ENCODE peak calls at places on chromosomes 11 and 22, in ten cellular contexts. One of them, this sample, is unnamed.

GRCh38 chr22:43202326-43202725 is 15.4 kb upstream of the TTLL12 start:
- DNase-seq in esophagus squamous epithelium: no peak
- DNase-seq in colonic mucosa: no peak
- DNase-seq in endothelial cell: no peak
- DNase-seq in MCF 10A: no peak
- DNase-seq in A549: no peak
- DNase-seq in fibroblast of the aortic adventitia: no peak
- DNase-seq in neural crest cell: no peak
- DNase-seq in psoas muscle: no peak
- DNase-seq in AG09309: no peak
- DNase-seq in this sample: no peak

GRCh38 chr11:124756753-124757227 is 4.7 kb upstream of the VSIG2 start:
- DNase-seq in A549: no peak
- DNase-seq in psoas muscle: no peak
- DNase-seq in neural crest cell: no peak
- DNase-seq in colonic mucosa: no peak
- DNase-seq in AG09309: no peak
- DNase-seq in MCF 10A: no peak
- DNase-seq in esophagus squamous epithelium: no peak
- DNase-seq in endothelial cell: no peak
- DNase-seq in fibroblast of the aortic adventitia: no peak
- DNase-seq in this sample: no peak

GRCh38 chr11:72580648-72580950 is 93.6 kb downstream of the PDE2A start:
- DNase-seq in A549: no peak
- DNase-seq in endothelial cell: no peak
- DNase-seq in psoas muscle: no peak
- DNase-seq in colonic mucosa: no peak
- DNase-seq in AG09309: no peak
- DNase-seq in fibroblast of the aortic adventitia: no peak
- DNase-seq in esophagus squamous epithelium: no peak
- DNase-seq in MCF 10A: no peak
- DNase-seq in neural crest cell: no peak
- DNase-seq in this sample: no peak

GRCh38 chr11:43690929-43691328 is 10.4 kb downstream of the HSD17B12 start:
- DNase-seq in colonic mucosa: no peak
- DNase-seq in endothelial cell: no peak
- DNase-seq in neural crest cell: no peak
- DNase-seq in A549: no peak
- DNase-seq in esophagus squamous epithelium: no peak
- DNase-seq in MCF 10A: no peak
- DNase-seq in fibroblast of the aortic adventitia: no peak
- DNase-seq in psoas muscle: no peak
- DNase-seq in AG09309: no peak
- DNase-seq in this sample: peak

GRCh38 chr11:11769782-11770181 is 72.0 kb upstream of the USP47 start:
- DNase-seq in esophagus squamous epithelium: no peak
- DNase-seq in neural crest cell: no peak
- DNase-seq in A549: no peak
- DNase-seq in fibroblast of the aortic adventitia: no peak
- DNase-seq in colonic mucosa: no peak
- DNase-seq in psoas muscle: no peak
- DNase-seq in MCF 10A: no peak
- DNase-seq in AG09309: no peak
- DNase-seq in endothelial cell: no peak
- DNase-seq in this sample: no peak

GRCh38 chr11:61820174-61820573 is 3.4 kb upstream of the FADS1 start:
- DNase-seq in neural crest cell: no peak
- DNase-seq in AG09309: no peak
- DNase-seq in psoas muscle: no peak
- DNase-seq in MCF 10A: peak
- DNase-seq in esophagus squamous epithelium: no peak
- DNase-seq in A549: peak
- DNase-seq in fibroblast of the aortic adventitia: peak
- DNase-seq in endothelial cell: no peak
- DNase-seq in colonic mucosa: no peak
- DNase-seq in this sample: no peak

GRCh38 chr22:50340157-50340879 is 2.8 kb upstream of the PPP6R2 start:
- DNase-seq in neural crest cell: no peak
- DNase-seq in MCF 10A: peak
- DNase-seq in AG09309: no peak
- DNase-seq in A549: peak
- DNase-seq in colonic mucosa: no peak
- DNase-seq in esophagus squamous epithelium: no peak
- DNase-seq in fibroblast of the aortic adventitia: peak
- DNase-seq in endothelial cell: no peak
- DNase-seq in psoas muscle: no peak
- DNase-seq in this sample: peak

GRCh38 chr22:37485714-37486223 is 415 bp downstream of the MFNG start:
- DNase-seq in A549: no peak
- DNase-seq in neural crest cell: no peak
- DNase-seq in endothelial cell: no peak
- DNase-seq in colonic mucosa: no peak
- DNase-seq in fibroblast of the aortic adventitia: no peak
- DNase-seq in AG09309: no peak
- DNase-seq in psoas muscle: no peak
- DNase-seq in MCF 10A: no peak
- DNase-seq in esophagus squamous epithelium: no peak
- DNase-seq in this sample: no peak

GRCh38 chr11:128552783-128553661 is 34.3 kb downstream of the ETS1 start:
- DNase-seq in endothelial cell: no peak
- DNase-seq in esophagus squamous epithelium: no peak
- DNase-seq in AG09309: no peak
- DNase-seq in colonic mucosa: no peak
- DNase-seq in fibroblast of the aortic adventitia: no peak
- DNase-seq in psoas muscle: no peak
- DNase-seq in MCF 10A: peak
- DNase-seq in A549: no peak
- DNase-seq in neural crest cell: peak
- DNase-seq in this sample: peak

GRCh38 chr11:45217991-45218390 is 68.2 kb downstream of the SYT13 start:
- DNase-seq in A549: no peak
- DNase-seq in endothelial cell: no peak
- DNase-seq in MCF 10A: no peak
- DNase-seq in psoas muscle: no peak
- DNase-seq in fibroblast of the aortic adventitia: peak
- DNase-seq in esophagus squamous epithelium: no peak
- DNase-seq in colonic mucosa: no peak
- DNase-seq in neural crest cell: no peak
- DNase-seq in AG09309: no peak
- DNase-seq in this sample: no peak

GRCh38 chr11:69296890-69297224 is 2.9 kb downstream of the MYEOV start:
- DNase-seq in fibroblast of the aortic adventitia: no peak
- DNase-seq in neural crest cell: no peak
- DNase-seq in esophagus squamous epithelium: no peak
- DNase-seq in A549: no peak
- DNase-seq in colonic mucosa: no peak
- DNase-seq in psoas muscle: no peak
- DNase-seq in MCF 10A: no peak
- DNase-seq in AG09309: no peak
- DNase-seq in endothelial cell: no peak
- DNase-seq in this sample: no peak

GRCh38 chr11:534197-534591 is 1.2 kb downstream of the HRAS start:
- DNase-seq in colonic mucosa: no peak
- DNase-seq in A549: no peak
- DNase-seq in MCF 10A: no peak
- DNase-seq in esophagus squamous epithelium: no peak
- DNase-seq in AG09309: no peak
- DNase-seq in endothelial cell: no peak
- DNase-seq in neural crest cell: no peak
- DNase-seq in fibroblast of the aortic adventitia: no peak
- DNase-seq in psoas muscle: no peak
- DNase-seq in this sample: no peak

GRCh38 chr11:533049-533585 is 2.3 kb downstream of the HRAS start:
- DNase-seq in A549: no peak
- DNase-seq in fibroblast of the aortic adventitia: no peak
- DNase-seq in endothelial cell: no peak
- DNase-seq in esophagus squamous epithelium: no peak
- DNase-seq in MCF 10A: no peak
- DNase-seq in AG09309: no peak
- DNase-seq in psoas muscle: no peak
- DNase-seq in colonic mucosa: no peak
- DNase-seq in neural crest cell: no peak
- DNase-seq in this sample: no peak

GRCh38 chr11:533586-534196 is 1.7 kb downstream of the HRAS start:
- DNase-seq in esophagus squamous epithelium: no peak
- DNase-seq in neural crest cell: no peak
- DNase-seq in colonic mucosa: no peak
- DNase-seq in fibroblast of the aortic adventitia: no peak
- DNase-seq in psoas muscle: no peak
- DNase-seq in AG09309: no peak
- DNase-seq in A549: no peak
- DNase-seq in endothelial cell: no peak
- DNase-seq in MCF 10A: no peak
- DNase-seq in this sample: no peak

GRCh38 chr11:535519-536454 is at the start of gene HRAS:
- DNase-seq in colonic mucosa: peak
- DNase-seq in endothelial cell: peak
- DNase-seq in AG09309: peak
- DNase-seq in MCF 10A: peak
- DNase-seq in fibroblast of the aortic adventitia: peak
- DNase-seq in esophagus squamous epithelium: peak
- DNase-seq in psoas muscle: peak
- DNase-seq in A549: peak
- DNase-seq in neural crest cell: peak
- DNase-seq in this sample: peak

GRCh38 chr11:534592-535518 is 521 bp downstream of the HRAS start:
- DNase-seq in AG09309: no peak
- DNase-seq in colonic mucosa: no peak
- DNase-seq in fibroblast of the aortic adventitia: no peak
- DNase-seq in MCF 10A: peak
- DNase-seq in A549: no peak
- DNase-seq in psoas muscle: no peak
- DNase-seq in esophagus squamous epithelium: no peak
- DNase-seq in neural crest cell: no peak
- DNase-seq in endothelial cell: peak
- DNase-seq in this sample: peak
- TF ChIP-seq CTCF in AG09309: no peak
- TF ChIP-seq CTCF in colonic mucosa: no peak
- TF ChIP-seq CTCF in fibroblast of the aortic adventitia: peak
- TF ChIP-seq CTCF in MCF 10A: no peak
- TF ChIP-seq CTCF in A549: peak
- TF ChIP-seq CTCF in psoas muscle: no peak
- TF ChIP-seq CTCF in esophagus squamous epithelium: no peak
- TF ChIP-seq CTCF in neural crest cell: no peak
- TF ChIP-seq CTCF in endothelial cell: no peak
- TF ChIP-seq CTCF in this sample: no peak

DNA sequence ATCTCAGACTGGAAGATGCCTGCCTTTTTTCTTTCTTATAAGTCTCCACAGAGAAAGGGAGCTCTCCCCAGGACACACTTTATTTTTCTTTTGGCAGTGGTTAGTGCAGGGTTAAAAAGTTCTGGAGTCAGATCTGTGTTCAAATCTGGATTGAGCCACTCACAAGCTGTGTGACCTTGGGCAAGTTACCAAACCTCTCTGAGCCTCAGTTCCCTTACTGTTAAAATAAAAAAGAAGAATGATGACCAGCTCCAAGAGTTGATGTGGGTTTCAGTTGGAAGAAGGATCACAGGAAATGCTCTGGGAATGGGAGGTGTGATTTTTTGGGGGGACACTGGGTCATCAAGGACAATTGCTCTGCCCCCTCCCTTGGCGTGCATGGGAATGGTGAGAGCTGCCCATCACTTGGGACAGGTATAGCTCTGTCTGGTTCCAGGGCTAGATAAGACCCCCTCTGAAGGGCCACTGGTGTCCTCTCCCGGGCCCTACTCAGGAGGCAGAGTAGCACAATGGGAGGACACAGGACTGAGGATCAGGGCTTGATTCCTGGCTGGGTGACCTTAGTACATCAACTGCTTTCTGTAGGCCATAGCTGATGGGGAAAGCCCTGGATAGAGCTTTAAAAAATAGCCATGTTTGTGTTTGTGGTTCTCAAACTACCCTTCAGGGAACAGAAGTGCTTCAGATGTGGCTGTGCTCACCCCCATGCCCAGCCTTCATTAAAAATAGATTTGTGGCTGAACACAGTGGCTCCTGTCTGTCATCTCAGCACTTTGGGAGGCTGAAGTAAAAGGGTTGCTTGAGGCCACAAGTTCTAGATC is 228.3 kb downstream of the MIAT start:
- DNase-seq in MCF 10A: no peak
- DNase-seq in esophagus squamous epithelium: no peak
- DNase-seq in AG09309: no peak
- DNase-seq in colonic mucosa: no peak
- DNase-seq in fibroblast of the aortic adventitia: no peak
- DNase-seq in psoas muscle: no peak
- DNase-seq in endothelial cell: no peak
- DNase-seq in A549: no peak
- DNase-seq in neural crest cell: no peak
- DNase-seq in this sample: no peak
- TF ChIP-seq CTCF in MCF 10A: no peak
- TF ChIP-seq CTCF in esophagus squamous epithelium: no peak
- TF ChIP-seq CTCF in AG09309: no peak
- TF ChIP-seq CTCF in colonic mucosa: no peak
- TF ChIP-seq CTCF in fibroblast of the aortic adventitia: no peak
- TF ChIP-seq CTCF in psoas muscle: no peak
- TF ChIP-seq CTCF in endothelial cell: no peak
- TF ChIP-seq CTCF in A549: no peak
- TF ChIP-seq CTCF in neural crest cell: no peak
- TF ChIP-seq CTCF in this sample: no peak

DNA sequence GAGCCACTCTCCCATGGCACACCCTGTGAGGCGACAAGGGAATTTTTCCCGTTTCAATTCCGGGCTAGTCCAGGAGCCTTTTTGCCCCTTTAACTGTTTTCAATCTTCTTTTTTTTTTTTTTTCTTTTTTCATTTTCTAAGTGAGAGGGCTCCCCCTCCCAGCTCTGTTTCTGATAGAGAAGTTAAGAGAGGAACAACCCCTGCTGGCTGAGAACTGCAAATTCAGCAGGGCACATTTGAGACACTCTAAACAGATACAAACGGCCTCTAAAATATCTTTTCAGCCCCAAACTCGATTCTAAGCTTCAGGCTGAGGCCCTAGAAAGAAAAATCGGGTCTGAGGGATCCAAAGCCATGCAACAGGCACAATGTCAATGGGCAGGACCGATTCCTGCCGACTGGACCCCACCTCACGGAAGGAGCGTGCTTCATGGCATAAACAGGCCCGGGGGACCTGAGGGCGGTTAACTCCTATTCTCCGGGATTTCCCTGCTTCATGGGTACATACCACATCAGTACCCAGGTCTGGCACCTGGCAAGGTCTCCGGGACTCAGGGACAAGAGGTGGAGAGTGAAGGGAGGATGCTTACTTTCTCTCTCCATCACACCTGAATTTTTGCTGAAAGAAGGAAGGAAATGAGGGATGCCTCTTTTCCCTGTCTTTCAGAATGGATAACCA is 627.5 kb downstream of the BUD13 start:
- DNase-seq in fibroblast of the aortic adventitia: no peak
- DNase-seq in A549: no peak
- DNase-seq in endothelial cell: no peak
- DNase-seq in neural crest cell: no peak
- DNase-seq in MCF 10A: no peak
- DNase-seq in AG09309: no peak
- DNase-seq in esophagus squamous epithelium: no peak
- DNase-seq in colonic mucosa: no peak
- DNase-seq in psoas muscle: no peak
- DNase-seq in this sample: no peak
- TF ChIP-seq CTCF in fibroblast of the aortic adventitia: no peak
- TF ChIP-seq CTCF in A549: no peak
- TF ChIP-seq CTCF in endothelial cell: no peak
- TF ChIP-seq CTCF in neural crest cell: peak
- TF ChIP-seq CTCF in MCF 10A: no peak
- TF ChIP-seq CTCF in AG09309: no peak
- TF ChIP-seq CTCF in esophagus squamous epithelium: no peak
- TF ChIP-seq CTCF in colonic mucosa: no peak
- TF ChIP-seq CTCF in psoas muscle: no peak
- TF ChIP-seq CTCF in this sample: no peak

GRCh38 chr11:16158426-16158994 is 197.8 kb downstream of the SOX6 start:
- DNase-seq in fibroblast of the aortic adventitia: no peak
- DNase-seq in A549: peak
- DNase-seq in neural crest cell: no peak
- DNase-seq in psoas muscle: no peak
- DNase-seq in esophagus squamous epithelium: no peak
- DNase-seq in AG09309: no peak
- DNase-seq in colonic mucosa: no peak
- DNase-seq in MCF 10A: no peak
- DNase-seq in endothelial cell: no peak
- DNase-seq in this sample: no peak
- TF ChIP-seq CTCF in fibroblast of the aortic adventitia: no peak
- TF ChIP-seq CTCF in A549: no peak
- TF ChIP-seq CTCF in neural crest cell: no peak
- TF ChIP-seq CTCF in psoas muscle: no peak
- TF ChIP-seq CTCF in esophagus squamous epithelium: no peak
- TF ChIP-seq CTCF in AG09309: no peak
- TF ChIP-seq CTCF in colonic mucosa: no peak
- TF ChIP-seq CTCF in MCF 10A: no peak
- TF ChIP-seq CTCF in endothelial cell: no peak
- TF ChIP-seq CTCF in this sample: no peak

This sample was measured in NB4.